ENCODE peak calls at places on chromosomes 2 and 18, in five cellular contexts. O is colonic mucosa, K is A549, E is lower leg skin, J is psoas muscle. T is an unnamed sample.

GRCh38 chr2:100632759-100633158 is 70.0 kb downstream of the PDCL3 start:
- DNase-seq in E (peak), K (no peak), O (no peak), J (no peak), T (no peak)

GRCh38 chr2:9984217-9984739 is 32.8 kb downstream of the GRHL1 start:
- DNase-seq in E (no peak), K (peak), O (no peak), J (no peak), T (no peak)

GRCh38 chr2:48944961-48945360 is 189.4 kb upstream of the LHCGR start:
- DNase-seq in O (no peak), E (no peak), J (no peak), K (no peak), T (no peak)

GRCh38 chr2:119641562-119642258 is 37.3 kb upstream of the TMEM177 start:
- DNase-seq in K (peak), J (peak), E (peak), O (peak), T (peak)

GRCh38 chr18:13289501-13290205 is 71.1 kb downstream of the LDLRAD4 start:
- DNase-seq in O (no peak), E (peak), K (no peak), J (no peak), T (no peak)

GRCh38 chr2:232299084-232299483 is 79.5 kb upstream of the ALPP start:
- DNase-seq in E (no peak), K (no peak), J (no peak), O (no peak), T (no peak)

GRCh38 chr2:46701152-46701551 is 214.5 kb downstream of the MCFD2 start:
- DNase-seq in E (no peak), K (no peak), O (no peak), J (no peak), T (no peak)

GRCh38 chr2:102186676-102187190 is at the start of gene IL1RL2:
- DNase-seq in E (peak), O (peak), J (no peak), K (no peak), T (peak)

GRCh38 chr2:159124441-159124911 is 156.0 kb downstream of the TANC1 start:
- DNase-seq in O (peak), E (no peak), J (no peak), K (peak), T (no peak)

GRCh38 chr2:190847504-190848201 is 33.0 kb upstream of the GLS start:
- DNase-seq in K (no peak), J (no peak), E (no peak), O (no peak), T (no peak)

GRCh38 chr2:63465633-63466032 is 122.6 kb downstream of the WDPCP start:
- DNase-seq in O (no peak), J (no peak), K (no peak), E (no peak), T (no peak)

GRCh38 chr2:70525032-70525431 is 28.6 kb downstream of the TGFA start:
- DNase-seq in J (no peak), E (peak), K (peak), O (peak), T (no peak)

GRCh38 chr18:47775961-47776360 is 154.5 kb downstream of the SMAD2 start:
- DNase-seq in E (no peak), J (no peak), K (no peak), O (no peak), T (no peak)

GRCh38 chr2:5915926-5916325 is 223.7 kb downstream of the SOX11 start:
- DNase-seq in O (no peak), J (no peak), K (no peak), E (no peak), T (peak)

GRCh38 chr2:177400337-177400923 is 7.9 kb downstream of the AGPS start:
- DNase-seq in J (no peak), K (no peak), E (no peak), O (no peak), T (no peak)

GRCh38 chr2:62654423-62654791 is 51.1 kb upstream of the EHBP1 start:
- DNase-seq in K (no peak), E (no peak), J (no peak), O (no peak), T (no peak)

GRCh38 chr2:172962824-172963223 is 112.8 kb upstream of the MAP3K20 start:
- DNase-seq in K (no peak), O (no peak), J (no peak), E (no peak), T (no peak)

GRCh38 chr2:88481937-88482336 is 29.4 kb upstream of the FOXI3 start:
- DNase-seq in K (no peak), E (peak), J (no peak), O (no peak), T (no peak)

GRCh38 chr2:207632575-207633492 is 7.6 kb upstream of the METTL21A start:
- DNase-seq in E (no peak), J (no peak), K (peak), O (no peak), T (no peak)

GRCh38 chr2:27723372-27724144 is 48.0 kb upstream of the MRPL33 start:
- DNase-seq in O (peak), K (peak), J (peak), E (peak), T (peak)

GRCh38 chr2:203797363-203798111 is 70.0 kb upstream of the CTLA4 start:
- DNase-seq in O (no peak), E (no peak), J (no peak), K (no peak), T (no peak)

GRCh38 chr18:9333441-9334350 is 877 bp upstream of the TWSG1 start:
- DNase-seq in O (peak), K (peak), E (no peak), J (peak), T (no peak)

GRCh38 chr18:1884623-1885022 is 686.7 kb downstream of the METTL4 start:
- DNase-seq in E (no peak), O (no peak), K (no peak), J (no peak), T (no peak)

GRCh38 chr2:239589855-239590254 is 189.0 kb upstream of the HDAC4 start:
- DNase-seq in O (no peak), E (no peak), J (peak), K (no peak), T (no peak)

GRCh38 chr18:55317322-55317721 is 270.7 kb downstream of the TCF4 start:
- DNase-seq in J (no peak), E (no peak), O (no peak), K (no peak), T (no peak)

GRCh38 chr2:45442026-45442425 is 169.0 kb downstream of the SRBD1 start:
- DNase-seq in E (no peak), O (no peak), K (no peak), J (no peak), T (no peak)

GRCh38 chr2:45441571-45441970 is 169.5 kb downstream of the SRBD1 start:
- DNase-seq in E (no peak), O (no peak), K (no peak), J (no peak), T (no peak)

GRCh38 chr2:45443012-45443411 is 168.1 kb downstream of the SRBD1 start:
- DNase-seq in J (no peak), O (no peak), E (no peak), K (no peak), T (no peak)

GRCh38 chr2:45438872-45439665 is 172.0 kb downstream of the SRBD1 start:
- DNase-seq in K (no peak), E (no peak), O (no peak), J (no peak), T (no peak)

DNA sequence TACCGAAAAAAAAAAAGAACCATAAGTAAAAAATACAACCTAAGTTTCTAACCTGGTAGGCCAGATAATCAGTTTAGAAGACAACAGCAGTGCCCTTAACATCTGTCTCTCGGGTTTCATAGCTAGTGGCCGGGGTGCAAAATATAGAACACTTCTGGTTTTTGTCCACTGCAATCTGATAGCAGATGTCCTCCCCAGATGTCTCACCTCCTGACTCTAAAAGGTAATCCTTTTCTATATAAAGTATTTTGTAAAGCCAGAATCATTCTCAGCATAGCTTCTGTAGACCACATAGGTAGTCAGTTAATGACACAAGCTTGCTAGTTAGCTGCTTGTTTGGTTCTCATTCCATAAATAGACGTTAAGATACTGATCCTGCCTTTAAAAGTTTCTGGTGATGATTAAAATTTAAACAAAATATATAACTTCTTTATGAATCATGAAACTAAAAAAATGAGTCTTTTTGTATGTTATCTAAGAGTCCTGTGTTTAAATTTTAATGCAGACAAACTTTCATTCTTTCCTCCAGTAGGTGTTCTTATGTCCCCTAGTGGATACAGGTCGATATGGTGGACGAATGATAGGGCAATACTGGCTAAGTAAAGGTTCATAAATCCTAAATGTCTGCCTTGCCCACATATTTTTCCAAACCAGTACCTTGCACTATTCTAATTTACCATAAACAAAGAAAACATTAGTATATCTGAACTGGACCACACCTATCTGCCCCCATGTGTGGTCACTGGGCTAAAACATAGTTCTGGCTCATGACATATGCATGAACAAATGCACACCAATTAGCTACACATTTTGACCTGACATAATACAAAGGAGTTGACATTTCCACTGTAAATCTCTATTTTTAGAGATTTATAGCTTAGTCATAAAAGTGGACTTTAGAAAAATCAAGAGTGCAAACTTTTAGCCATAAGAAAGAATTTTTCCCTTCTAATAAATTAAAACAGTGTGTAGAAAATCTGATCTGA is 171.0 kb downstream of the SRBD1 start:
- DNase-seq in E (no peak), J (no peak), O (no peak), K (no peak), T (no peak)
- H3K4me3 ChIP-seq in E (no peak), J (no peak), O (no peak), K (no peak), T (no peak)

GRCh38 chr2:85756822-85757435 is 3.1 kb downstream of the ATOH8 start:
- DNase-seq in E (no peak), O (no peak), J (no peak), K (no peak), T (no peak)
- H3K4me3 ChIP-seq in E (peak), O (no peak), J (peak), K (no peak), T (peak)

GRCh38 chr2:238527565-238527964 is 100.8 kb downstream of the ASB1 start:
- DNase-seq in O (no peak), E (no peak), K (no peak), J (no peak), T (no peak)

GRCh38 chr2:238528953-238529781 is 102.4 kb downstream of the ASB1 start:
- DNase-seq in K (peak), O (peak), E (no peak), J (no peak), T (peak)

GRCh38 chr2:238523158-238524110 is 96.7 kb downstream of the ASB1 start:
- DNase-seq in E (peak), K (no peak), O (peak), J (peak), T (no peak)

GRCh38 chr2:238524584-238524983 is 97.9 kb downstream of the ASB1 start:
- DNase-seq in J (no peak), O (no peak), E (no peak), K (no peak), T (no peak)

GRCh38 chr2:238525990-238526389 is 99.3 kb downstream of the ASB1 start:
- DNase-seq in K (no peak), E (no peak), O (no peak), J (no peak), T (no peak)
- H3K4me3 ChIP-seq in K (no peak), E (no peak), O (no peak), J (no peak), T (no peak)

GRCh38 chr2:205686231-205687017 is 4.1 kb downstream of the NRP2 start:
- DNase-seq in J (no peak), K (no peak), E (no peak), O (no peak), T (no peak)

GRCh38 chr2:205683991-205684390 is 1.7 kb downstream of the NRP2 start:
- DNase-seq in O (no peak), E (no peak), K (no peak), J (no peak), T (no peak)

GRCh38 chr2:205685314-205686230 is 3.3 kb downstream of the NRP2 start:
- DNase-seq in E (peak), O (no peak), J (no peak), K (peak), T (peak)

GRCh38 chr2:205683179-205683978 is 1.1 kb downstream of the NRP2 start:
- DNase-seq in K (no peak), E (no peak), J (no peak), O (no peak), T (no peak)

GRCh38 chr2:205684871-205685313 is 2.6 kb downstream of the NRP2 start:
- DNase-seq in O (no peak), J (no peak), K (no peak), E (no peak), T (no peak)
- H3K4me3 ChIP-seq in O (peak), J (peak), K (peak), E (peak), T (peak)

T was measured in lung.